ENCODE peak calls at places on chromosomes 13 and 19, in five cellular contexts. S is breast epithelium, N is endothelial cell of umbilical vein, V is K562, P is GM23338. C is an unnamed sample.

GRCh38 chr13:52067237-52067636 is 42.7 kb downstream of the UTP14C start:
- DNase-seq in V (no peak), P (peak; percentile 28), S (no peak), N (no peak), C (no peak)

GRCh38 chr13:31891472-31891871 is 140.1 kb upstream of the FRY start:
- DNase-seq in S (no peak), N (peak; percentile 33), V (no peak), P (no peak), C (no peak)

GRCh38 chr13:26022538-26023292 is 29.1 kb downstream of the SHISA2 start:
- DNase-seq in S (peak; percentile 89), P (no peak), N (no peak), V (no peak), C (no peak)

GRCh38 chr13:42498521-42498920 is 75.4 kb upstream of the TNFSF11 start:
- DNase-seq in S (no peak), P (no peak), V (no peak), N (no peak), C (no peak)

GRCh38 chr13:76832258-76832988 is 53.8 kb downstream of the KCTD12 start:
- DNase-seq in V (no peak), P (no peak), N (no peak), S (no peak), C (no peak)

GRCh38 chr19:51887522-51888498 is at the start of gene ZNF577:
- DNase-seq in S (peak; percentile 87), P (peak; percentile 98), N (peak; percentile 89), V (no peak), C (peak; percentile 94)

GRCh38 chr19:46733693-46734240 is 12.1 kb upstream of the FKRP start:
- DNase-seq in V (no peak), S (no peak), P (no peak), N (no peak), C (no peak)

GRCh38 chr13:110590577-110590976 is 24.8 kb upstream of the NAXD start:
- DNase-seq in N (no peak), P (no peak), V (no peak), S (peak; percentile 93), C (no peak)

DNA sequence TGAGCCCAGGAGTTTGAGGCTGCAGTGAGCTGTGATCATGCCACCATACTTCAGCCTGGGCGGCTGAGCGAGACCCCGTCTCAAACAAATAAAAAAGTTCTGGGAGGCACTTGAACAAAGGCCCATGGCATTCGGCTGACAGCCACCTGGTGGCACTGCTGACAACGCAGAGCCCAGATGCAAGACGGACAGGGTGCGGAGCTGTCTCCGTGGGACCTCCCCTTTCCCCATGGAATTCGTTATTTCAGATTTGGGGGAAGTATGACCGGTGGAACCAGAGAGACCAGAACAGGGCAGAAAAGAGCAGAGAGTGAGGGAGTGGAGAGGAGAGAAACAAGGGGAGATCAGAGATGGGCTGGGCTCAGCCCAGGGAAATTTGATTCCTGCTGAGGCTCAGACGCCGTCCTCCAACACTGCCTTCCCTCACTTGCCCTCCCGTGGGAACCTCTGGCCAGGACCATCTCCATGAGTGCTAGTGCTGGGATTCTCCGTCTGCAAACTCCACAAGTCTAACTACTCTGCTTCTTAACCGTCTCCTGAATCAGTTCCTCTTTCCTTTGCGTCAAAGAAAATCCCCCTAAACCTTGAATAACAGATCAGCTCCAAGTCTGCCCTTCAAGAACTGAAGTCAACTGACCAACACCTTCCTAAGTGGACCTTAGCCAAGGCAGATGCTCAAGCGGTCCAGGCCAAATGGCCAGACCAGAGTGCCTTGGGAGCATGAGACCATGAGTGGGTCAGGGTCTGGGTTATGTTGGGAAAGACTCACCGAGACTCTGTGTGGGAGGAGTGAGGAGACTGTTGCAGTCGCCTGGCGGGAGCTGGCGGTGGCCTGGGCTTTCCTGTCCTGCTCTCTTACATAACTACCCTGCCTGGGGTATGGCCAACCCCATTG is 11.9 kb upstream of the ATF5 start:
- DNase-seq in N (no peak), P (peak; percentile 66), S (no peak), V (no peak), C (no peak)
- TF ChIP-seq POLR2AphosphoS5 in N (no peak), P (no peak), S (no peak), V (no peak), C (no peak)

DNA sequence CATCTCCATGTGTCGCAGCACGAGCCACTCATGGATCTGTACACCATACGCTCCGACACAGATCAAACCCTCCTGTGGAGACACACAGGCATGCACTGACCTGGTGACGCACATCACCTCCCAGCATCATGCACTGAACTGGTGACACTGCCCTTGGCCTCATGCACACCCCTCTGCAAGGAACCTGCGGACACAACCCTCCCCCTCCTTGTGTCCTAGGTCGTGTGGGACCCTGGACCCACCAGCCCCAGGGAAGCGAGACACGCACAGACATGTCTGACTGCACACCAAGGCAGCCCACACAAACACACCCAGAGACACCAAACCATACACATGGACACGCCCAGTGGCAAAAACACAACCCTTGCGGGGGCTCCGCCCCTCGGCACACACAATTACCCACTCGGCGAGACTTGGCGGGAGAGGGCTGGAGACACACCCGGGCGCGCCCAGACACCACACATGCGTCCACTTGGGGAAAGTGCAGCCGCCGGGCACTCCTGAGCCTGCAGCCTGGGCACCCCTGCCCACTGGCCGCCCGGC is 2.0 kb upstream of the KCNN4 start:
- DNase-seq in P (no peak), V (no peak), S (no peak), N (no peak), C (no peak)
- H3K4me1 ChIP-seq in P (peaks cover 16% of the 10 kb centered on the region), V (peaks cover 74% of the 10 kb centered on the region), S (peaks cover 5% of the 10 kb centered on the region), N (peaks cover 26% of the 10 kb centered on the region), C (peaks cover 13% of the 10 kb centered on the region)

GRCh38 chr19:1608414-1609391 is 3.4 kb upstream of the UQCR11 start:
- DNase-seq in S (no peak), V (no peak), P (peak; percentile 36), N (no peak), C (no peak)

GRCh38 chr19:1606138-1606651 is 933 bp upstream of the UQCR11 start:
- DNase-seq in P (no peak), S (no peak), N (no peak), V (peak; percentile 29), C (no peak)

GRCh38 chr19:1602091-1602707 is 3.1 kb downstream of the UQCR11 start:
- DNase-seq in V (no peak), S (no peak), P (no peak), N (no peak), C (no peak)

GRCh38 chr19:1601613-1602064 is 3.6 kb downstream of the UQCR11 start:
- DNase-seq in S (no peak), V (peak; percentile 74), P (peak; percentile 54), N (no peak), C (no peak)

GRCh38 chr19:1605236-1606137 is at the start of gene UQCR11:
- DNase-seq in S (peak; percentile 93), P (peak; percentile 96), N (peak; percentile 95), V (peak; percentile 98), C (peak; percentile 98)
- TF ChIP-seq POLR2AphosphoS5 in S (no peak), P (peak; percentile 85), N (peak; percentile 80), V (no peak), C (peak; percentile 86)

GRCh38 chr13:30654430-30654829 is 36.7 kb downstream of the USPL1 start:
- DNase-seq in P (no peak), V (peak; percentile 14), S (no peak), N (no peak), C (no peak)

GRCh38 chr13:30648522-30649012 is 30.8 kb downstream of the USPL1 start:
- DNase-seq in V (no peak), N (no peak), S (no peak), P (no peak), C (no peak)

GRCh38 chr13:30647824-30648521 is 30.3 kb downstream of the USPL1 start:
- DNase-seq in V (no peak), S (no peak), N (no peak), P (no peak), C (no peak)

GRCh38 chr13:30656178-30656577 is 38.5 kb downstream of the USPL1 start:
- DNase-seq in V (no peak), P (no peak), N (no peak), S (no peak), C (no peak)

DNA sequence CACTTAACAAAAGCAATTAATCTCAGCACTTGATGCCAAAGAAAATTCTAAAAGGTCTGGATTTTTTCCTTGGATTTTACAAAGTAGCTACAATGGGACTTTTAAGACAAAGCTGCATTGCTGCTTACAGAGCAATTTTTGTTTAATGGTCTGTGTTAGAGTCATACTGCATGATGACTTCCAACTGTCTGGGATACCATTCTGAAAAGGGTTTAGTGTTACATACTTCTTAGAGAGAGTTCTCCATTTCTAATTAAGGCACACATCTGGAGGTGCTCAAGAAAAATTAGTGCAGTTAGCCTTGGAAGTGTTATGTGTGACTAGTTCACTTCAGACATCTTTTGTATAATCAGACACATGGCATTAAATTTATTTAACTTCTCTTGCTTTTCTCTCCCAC is 35.0 kb downstream of the USPL1 start:
- DNase-seq in P (no peak), N (no peak), S (no peak), V (no peak), C (no peak)
- H3K4me1 ChIP-seq in P (no peaks in the 10 kb centered on the region), N (no peaks in the 10 kb centered on the region), S (no peaks in the 10 kb centered on the region), V (no peaks in the 10 kb centered on the region), C (no peaks in the 10 kb centered on the region)

DNA sequence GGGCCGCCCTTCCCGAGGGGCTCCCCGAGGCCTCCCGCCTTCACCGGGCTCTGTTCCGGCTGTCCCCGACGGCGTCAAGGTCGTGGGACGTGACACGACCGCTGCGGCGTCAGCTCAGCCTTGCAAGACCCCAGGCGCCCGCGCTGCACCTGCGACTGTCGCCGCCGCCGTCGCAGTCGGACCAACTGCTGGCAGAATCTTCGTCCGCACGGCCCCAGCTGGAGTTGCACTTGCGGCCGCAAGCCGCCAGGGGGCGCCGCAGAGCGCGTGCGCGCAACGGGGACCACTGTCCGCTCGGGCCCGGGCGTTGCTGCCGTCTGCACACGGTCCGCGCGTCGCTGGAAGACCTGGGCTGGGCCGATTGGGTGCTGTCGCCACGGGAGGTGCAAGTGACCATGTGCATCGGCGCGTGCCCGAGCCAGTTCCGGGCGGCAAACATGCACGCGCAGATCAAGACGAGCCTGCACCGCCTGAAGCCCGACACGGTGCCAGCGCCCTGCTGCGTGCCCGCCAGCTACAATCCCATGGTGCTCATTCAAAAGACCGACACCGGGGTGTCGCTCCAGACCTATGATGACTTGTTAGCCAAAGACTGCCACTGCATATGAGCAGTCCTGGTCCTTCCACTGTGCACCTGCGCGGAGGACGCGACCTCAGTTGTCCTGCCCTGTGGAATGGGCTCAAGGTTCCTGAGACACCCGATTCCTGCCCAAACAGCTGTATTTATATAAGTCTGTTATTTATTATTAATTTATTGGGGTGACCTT is 2.6 kb downstream of the GDF15 start:
- DNase-seq in N (peak; percentile 73), V (peak; percentile 90), S (peak; percentile 85), P (peak; percentile 85), C (peak; percentile 88)
- TF ChIP-seq POLR2AphosphoS5 in N (peak; percentile 74), V (no peak), S (peak; percentile 23), P (no peak), C (peak; percentile 38)

DNA sequence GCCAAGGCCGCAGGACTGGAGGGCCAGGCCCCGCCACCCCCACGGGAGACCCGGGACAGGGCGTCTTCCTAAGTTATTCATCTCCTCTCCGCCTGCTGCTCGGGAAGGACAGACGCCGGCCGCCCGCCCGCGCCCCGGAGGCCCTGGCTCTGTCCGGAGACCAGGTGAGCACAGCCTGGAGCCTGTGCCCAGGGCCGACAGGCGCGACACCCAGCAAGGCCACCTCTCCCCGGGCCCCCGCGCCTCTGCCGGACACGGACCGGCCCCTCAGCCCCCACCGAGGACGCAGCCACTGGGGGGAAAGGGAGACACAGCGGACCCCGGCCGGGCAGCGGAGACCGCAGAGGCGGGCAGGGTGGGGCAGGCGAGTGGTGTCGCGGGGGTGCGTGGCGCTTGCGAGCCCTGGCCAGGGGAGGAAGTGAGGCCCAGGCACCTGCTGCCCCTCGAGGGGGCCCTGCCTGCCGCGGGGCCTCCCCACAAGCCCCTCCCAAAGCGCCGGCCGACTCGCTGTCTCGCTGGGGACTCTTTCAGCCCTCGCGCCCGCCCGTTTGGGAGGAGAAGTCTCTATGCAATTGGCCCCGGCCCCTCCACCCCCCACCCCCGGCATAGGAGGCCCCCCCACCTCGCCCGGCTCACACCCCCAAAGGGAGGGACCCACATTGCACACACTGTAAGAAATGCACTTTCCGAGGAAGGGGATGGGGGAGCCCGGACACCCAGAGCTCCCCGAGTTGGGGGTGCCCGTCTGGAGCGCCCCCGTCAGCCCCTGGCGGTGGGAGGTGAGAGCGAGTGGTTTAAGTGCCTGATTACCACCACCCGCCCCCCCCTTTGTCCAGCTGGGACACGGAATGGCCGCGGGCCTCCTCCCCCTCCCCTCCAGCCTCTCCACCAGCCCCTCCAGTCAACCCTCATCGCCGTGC is 17.0 kb downstream of the SMIM24 start:
- DNase-seq in V (no peak), N (no peak), P (peak; percentile 63), S (no peak), C (no peak)
- H3K4me1 ChIP-seq in V (peaks cover 46% of the 10 kb centered on the region), N (peaks cover 18% of the 10 kb centered on the region), P (peaks cover 24% of the 10 kb centered on the region), S (no peaks in the 10 kb centered on the region), C (peaks cover 80% of the 10 kb centered on the region)